ENCODE peak calls at places on chromosomes 6 and 20, in seven cellular contexts. W is activated CD4-positive, alpha-beta memory T cell treated with anti-CD3 and anti-CD28 coated beads for 36 hours; L is kidney tubule cell; P is COR-L47; I is esophagus squamous epithelium; O is NCI-H69; G is astrocyte of the hippocampus. F is an unnamed sample.

GRCh38 chr6:132830236-132830799 is 15.9 kb downstream of the RPS12 start:
- DNase-seq in W (no peak), L (peak), P (peak), I (no peak), O (peak), G (peak), F (no peak)

GRCh38 chr6:125923371-125923877 is 33.1 kb upstream of the HINT3 start:
- DNase-seq in W (no peak), L (no peak), P (no peak), I (no peak), O (no peak), G (no peak), F (no peak)

GRCh38 chr6:42742116-42742894 is 3.6 kb downstream of the TBCC start:
- DNase-seq in W (no peak), L (peak), P (peak), I (no peak), O (peak), G (peak), F (peak)

GRCh38 chr6:25852756-25853155 is 20.9 kb upstream of the SLC17A1 start:
- DNase-seq in W (no peak), L (no peak), P (no peak), I (no peak), O (no peak), G (no peak), F (no peak)

GRCh38 chr6:142341855-142342330 is 40.1 kb downstream of the ADGRG6 start:
- DNase-seq in W (no peak), L (no peak), P (no peak), I (no peak), O (no peak), G (no peak), F (no peak)

GRCh38 chr6:112030965-112031660 is 22.8 kb upstream of the CCN6 start:
- DNase-seq in W (no peak), L (no peak), P (no peak), I (no peak), O (no peak), G (peak), F (peak)

GRCh38 chr20:33658510-33658909 is 3.6 kb upstream of the C20orf144 start:
- DNase-seq in W (no peak), L (no peak), P (no peak), I (no peak), O (no peak), G (no peak), F (no peak)

GRCh38 chr6:143140767-143141166 is 80.1 kb downstream of the AIG1 start:
- DNase-seq in W (no peak), L (no peak), P (no peak), I (no peak), O (no peak), G (no peak), F (no peak)

GRCh38 chr6:112086744-112087135 is 542 bp downstream of the TUBE1 start:
- DNase-seq in W (no peak), L (peak), P (peak), I (no peak), O (peak), G (peak), F (peak)

F was measured in DMS79 treated with DMSO at 0.1 percent for 48 hours.